ENCODE peak calls at places on chromosomes 16 and 17, in four cellular contexts. One of them, this sample, is unnamed.

GRCh38 chr16:11168386-11169065 is 87.5 kb downstream of the SOCS1 start:
- DNase-seq in EH: no peak
- DNase-seq in fibroblast of pulmonary artery: no peak
- DNase-seq in cardiac fibroblast: peak
- DNase-seq in this sample: no peak

GRCh38 chr16:57379579-57379978 is 7.3 kb downstream of the CX3CL1 start:
- DNase-seq in fibroblast of pulmonary artery: no peak
- DNase-seq in cardiac fibroblast: no peak
- DNase-seq in EH: no peak
- DNase-seq in this sample: no peak

GRCh38 chr17:48723555-48724239 is 712 bp downstream of the PRAC2 start:
- DNase-seq in EH: no peak
- DNase-seq in fibroblast of pulmonary artery: no peak
- DNase-seq in cardiac fibroblast: no peak
- DNase-seq in this sample: peak

GRCh38 chr16:1993731-1994131 is 4.0 kb downstream of the SYNGR3 start:
- DNase-seq in cardiac fibroblast: no peak
- DNase-seq in EH: peak
- DNase-seq in fibroblast of pulmonary artery: no peak
- DNase-seq in this sample: no peak

GRCh38 chr17:64152428-64153125 is 22.6 kb upstream of the ERN1 start:
- DNase-seq in fibroblast of pulmonary artery: no peak
- DNase-seq in EH: no peak
- DNase-seq in cardiac fibroblast: peak
- DNase-seq in this sample: no peak

GRCh38 chr16:12613131-12613991 is 190.3 kb downstream of the CPPED1 start:
- DNase-seq in cardiac fibroblast: no peak
- DNase-seq in EH: peak
- DNase-seq in fibroblast of pulmonary artery: no peak
- DNase-seq in this sample: peak

GRCh38 chr16:79597277-79597676 is 3.3 kb downstream of the MAF start:
- DNase-seq in EH: no peak
- DNase-seq in cardiac fibroblast: peak
- DNase-seq in fibroblast of pulmonary artery: no peak
- DNase-seq in this sample: no peak

GRCh38 chr17:21545051-21545450 is 147.3 kb upstream of the KCNJ18 start:
- DNase-seq in fibroblast of pulmonary artery: no peak
- DNase-seq in cardiac fibroblast: no peak
- DNase-seq in EH: no peak
- DNase-seq in this sample: no peak

GRCh38 chr16:57926041-57926440 is 44.9 kb downstream of the CNGB1 start:
- DNase-seq in EH: no peak
- DNase-seq in fibroblast of pulmonary artery: no peak
- DNase-seq in cardiac fibroblast: no peak
- DNase-seq in this sample: no peak

GRCh38 chr16:15498427-15499175 is 64.2 kb downstream of the BMERB1 start:
- DNase-seq in fibroblast of pulmonary artery: peak
- DNase-seq in EH: peak
- DNase-seq in cardiac fibroblast: peak
- DNase-seq in this sample: no peak

GRCh38 chr16:14548933-14549788 is 80.9 kb downstream of the PARN start:
- DNase-seq in cardiac fibroblast: no peak
- DNase-seq in EH: no peak
- DNase-seq in fibroblast of pulmonary artery: no peak
- DNase-seq in this sample: no peak